ENCODE peak calls at places on chromosome 9, in seven cellular contexts. M is thoracic aorta, S is MM.1S, V is uterus, X is HCT116, F is tibial artery, B is HepG2. O is an unnamed sample. For H3K4me1 and H3K27me3, the result is how much of the 10 kb centered on the place peaks cover.

GRCh38 chr9:33921967-33922895 is 105.3 kb downstream of the UBE2R2 start:
- DNase-seq in M (no peak), S (no peak), V (no peak), X (peak), F (no peak), B (peak), O (no peak)

GRCh38 chr9:129500166-129500862 is 120.6 kb downstream of the C9orf50 start:
- DNase-seq in M (no peak), S (no peak), V (no peak), X (no peak), F (no peak), B (no peak), O (peak)

GRCh38 chr9:114953917-114954316 is 23.5 kb upstream of the TNFSF8 start:
- DNase-seq in M (no peak), S (no peak), V (peak), X (no peak), F (peak), B (no peak), O (peak)

GRCh38 chr9:127938298-127938690 is 640 bp upstream of the DPM2 start:
- DNase-seq in M (no peak), S (no peak), V (no peak), X (no peak), F (no peak), B (no peak), O (no peak)

GRCh38 chr9:5629312-5630037 is 568 bp downstream of the RIC1 start:
- DNase-seq in M (no peak), S (peak), V (peak), X (no peak), F (peak), B (no peak), O (peak)

GRCh38 chr9:128275198-128276007 is at the start of gene GOLGA2:
- DNase-seq in M (no peak), S (no peak), V (peak), X (peak), F (no peak), B (peak), O (peak)

GRCh38 chr9:1531411-1531903 is 481.3 kb downstream of the DMRT2 start:
- DNase-seq in M (no peak), S (no peak), V (no peak), X (no peak), F (no peak), B (no peak), O (no peak)

GRCh38 chr9:129640871-129641750 is 840 bp downstream of the ASB6 start:
- DNase-seq in M (no peak), S (no peak), V (no peak), X (no peak), F (no peak), B (no peak), O (no peak)

GRCh38 chr9:135156525-135157510 is 69.3 kb downstream of the OLFM1 start:
- DNase-seq in M (no peak), S (peak), V (no peak), X (peak), F (no peak), B (peak), O (peak)

GRCh38 chr9:71767421-71768321 is 642 bp downstream of the CEMIP2 start:
- DNase-seq in M (no peak), S (no peak), V (peak), X (no peak), F (no peak), B (no peak), O (peak)

DNA sequence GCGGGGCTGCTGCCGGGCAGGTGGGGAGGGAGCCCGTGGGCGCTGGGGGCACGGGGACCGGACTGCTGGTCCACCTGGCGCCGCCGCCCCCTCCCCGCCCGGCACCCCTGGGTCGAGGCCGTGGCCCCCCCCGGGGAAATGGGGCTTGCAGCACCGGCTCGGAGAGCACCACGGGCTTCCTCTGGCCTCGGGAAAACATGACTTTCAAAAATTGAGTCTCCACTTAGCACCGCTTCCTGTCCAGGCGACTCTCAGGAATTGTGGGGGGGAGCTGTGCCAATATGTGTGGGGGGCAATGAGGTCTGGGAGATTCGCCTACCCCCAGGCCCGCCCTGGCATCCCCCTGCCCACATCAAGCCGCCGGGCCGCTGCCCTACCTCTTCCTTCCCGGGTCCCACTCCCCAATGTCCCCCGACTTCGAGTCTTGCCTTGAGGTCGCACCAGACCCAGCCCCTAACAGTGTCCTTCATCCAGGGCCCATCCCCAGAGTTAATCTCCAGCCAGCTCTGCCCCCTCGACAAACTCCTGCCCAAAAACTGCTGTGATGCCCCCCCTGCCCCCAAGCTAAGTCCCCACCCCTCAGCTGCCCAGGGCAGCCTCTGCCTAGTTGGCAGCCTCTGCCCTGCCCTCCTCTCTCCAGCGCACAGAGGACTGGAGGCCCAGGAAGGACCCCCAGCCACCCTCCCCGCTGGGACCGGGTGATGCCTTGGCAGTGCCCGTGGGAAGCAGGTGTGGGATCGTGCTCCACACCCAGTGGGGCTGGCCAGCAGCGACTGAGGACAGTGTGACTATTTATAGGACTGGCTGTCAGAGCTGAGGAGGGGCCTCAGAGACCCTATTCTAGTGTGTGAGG is 3.9 kb downstream of the EGFL7 start:
- DNase-seq in M (no peak), S (no peak), V (no peak), X (no peak), F (no peak), B (no peak), O (no peak)
- H3K4me3 ChIP-seq in M (peak), S (no peak), V (peak), X (peak), F (peak), B (no peak), O (peak)

GRCh38 chr9:136525841-136526499 is 19.9 kb downstream of the NOTCH1 start:
- DNase-seq in M (no peak), S (no peak), V (no peak), X (no peak), F (peak), B (peak), O (peak)
- H3K4me1 ChIP-seq in M (under half), S (under half), V (under half), X (under half), F (under half), B (under half), O (under half)

GRCh38 chr9:137159105-137160053 is 10.5 kb downstream of the LRRC26 start:
- DNase-seq in M (no peak), S (peak), V (no peak), X (no peak), F (no peak), B (no peak), O (no peak)
- H3K27me3 ChIP-seq in M (under half), S (half or more), V (half or more), X (under half), F (half or more), B (half or more), O (under half)

DNA sequence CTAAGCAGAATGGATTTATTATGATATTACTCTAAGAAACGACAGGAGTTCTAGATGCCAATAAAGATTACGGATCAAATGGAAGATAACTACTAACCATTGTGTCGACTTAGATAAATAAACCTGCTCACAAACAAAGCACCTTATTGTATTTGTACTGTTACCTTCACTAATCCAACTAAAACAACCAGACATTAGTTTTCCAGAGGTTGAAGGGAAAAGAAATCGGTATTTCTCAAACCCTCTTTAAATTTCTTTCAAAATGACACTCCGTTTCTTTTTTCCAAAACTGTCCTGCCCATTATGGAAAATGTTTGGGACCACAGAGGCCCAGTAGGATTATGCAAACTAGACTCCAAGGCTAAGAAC is 2.8 kb downstream of the MLLT3 start:
- DNase-seq in M (no peak), S (no peak), V (no peak), X (no peak), F (no peak), B (no peak), O (no peak)
- H3K4me3 ChIP-seq in M (no peak), S (no peak), V (peak), X (no peak), F (peak), B (no peak), O (no peak)

GRCh38 chr9:95098391-95098921 is 219.1 kb downstream of the FANCC start:
- DNase-seq in M (no peak), S (no peak), V (no peak), X (no peak), F (no peak), B (no peak), O (no peak)

GRCh38 chr9:95100071-95100627 is 217.4 kb downstream of the FANCC start:
- DNase-seq in M (no peak), S (no peak), V (no peak), X (no peak), F (no peak), B (no peak), O (no peak)

GRCh38 chr9:95101326-95101725 is 216.2 kb downstream of the FANCC start:
- DNase-seq in M (no peak), S (no peak), V (no peak), X (no peak), F (no peak), B (no peak), O (no peak)

GRCh38 chr9:95097279-95097678 is 220.2 kb downstream of the FANCC start:
- DNase-seq in M (no peak), S (no peak), V (no peak), X (no peak), F (no peak), B (no peak), O (no peak)

GRCh38 chr9:95099321-95100070 is 218.0 kb downstream of the FANCC start:
- DNase-seq in M (no peak), S (no peak), V (no peak), X (no peak), F (no peak), B (no peak), O (no peak)
- H3K4me1 ChIP-seq in M (under half), S (under half), V (under half), X (under half), F (under half), B (under half), O (under half)

DNA sequence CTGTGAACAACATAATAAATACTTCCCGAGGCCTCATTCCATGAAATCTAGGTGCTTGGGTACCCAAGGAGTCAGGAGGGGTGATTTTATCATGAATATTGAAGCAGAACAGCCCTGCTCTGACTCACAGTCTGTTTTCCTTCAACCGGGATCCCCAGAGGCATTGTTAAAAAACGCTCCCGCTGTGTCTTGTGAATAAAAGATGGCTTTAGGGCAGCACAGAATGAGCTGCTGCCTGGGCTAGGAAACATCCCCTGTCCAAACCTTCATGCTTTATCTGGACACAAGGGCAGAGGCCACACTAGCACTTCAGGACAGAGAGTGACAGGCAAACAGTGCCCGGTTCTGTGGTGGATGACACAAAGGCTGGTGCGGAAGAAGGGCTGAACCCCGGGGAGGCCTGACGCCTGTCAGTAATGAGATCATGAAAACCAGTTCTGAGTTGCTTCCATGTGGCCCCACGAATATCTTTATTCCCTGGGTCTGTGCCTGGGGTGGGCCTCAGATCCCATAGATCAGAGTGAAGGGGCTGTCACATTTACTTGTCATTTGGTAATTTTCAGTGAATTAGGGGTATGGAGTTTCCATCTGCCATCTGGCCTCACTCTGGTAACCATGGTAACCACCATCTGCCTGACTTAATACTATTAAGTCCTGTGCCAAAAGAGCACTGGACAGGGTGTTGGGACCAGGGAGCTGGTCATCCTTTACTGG is 2.6 kb downstream of the IGFBPL1 start:
- DNase-seq in M (no peak), S (no peak), V (no peak), X (no peak), F (no peak), B (no peak), O (no peak)
- H3K27me3 ChIP-seq in M (under half), S (under half), V (under half), X (under half), F (under half), B (under half), O (under half)